ENCODE peak calls at places on chromosomes 6 and 20, in eight cellular contexts. C is body of pancreas, P is COR-L47, M is GM12864, J is GM20000, G is right cardiac atrium, B is lung, X is fibroblast of the aortic adventitia. D is an unnamed sample.
A peak's percentile ranks its signal among the peaks of the same experiment; 100 is the strongest.

GRCh38 chr6:52733172-52733571 is 30.1 kb downstream of the GSTA2 start:
- DNase-seq in C (no peak), P (no peak), M (no peak), J (no peak), G (no peak), B (no peak), X (no peak), D (no peak)

GRCh38 chr6:2035046-2035445 is 210.4 kb downstream of the GMDS start:
- DNase-seq in C (peak; percentile 41), P (no peak), M (no peak), J (no peak), G (no peak), B (no peak), X (no peak), D (no peak)

GRCh38 chr6:22470454-22471368 is 98.7 kb upstream of the HDGFL1 start:
- DNase-seq in C (peak; percentile 75), P (peak; percentile 83), M (no peak), J (no peak), G (peak; percentile 77), B (peak; percentile 68), X (peak; percentile 81), D (peak; percentile 80)

GRCh38 chr6:169292340-169293124 is 38.9 kb upstream of the THBS2 start:
- DNase-seq in C (no peak), P (no peak), M (no peak), J (no peak), G (no peak), B (no peak), X (peak; percentile 90), D (no peak)

GRCh38 chr6:20691185-20691584 is 156.9 kb downstream of the CDKAL1 start:
- DNase-seq in C (no peak), P (no peak), M (no peak), J (no peak), G (no peak), B (no peak), X (no peak), D (no peak)

GRCh38 chr20:59809630-59810375 is 123.6 kb downstream of the SYCP2 start:
- DNase-seq in C (no peak), P (no peak), M (no peak), J (no peak), G (no peak), B (peak; percentile 6), X (no peak), D (no peak)

GRCh38 chr6:89411019-89411268 is 1.1 kb downstream of the RRAGD start:
- DNase-seq in C (peak; percentile 48), P (peak; percentile 8), M (no peak), J (no peak), G (peak; percentile 63), B (no peak), X (no peak), D (peak; percentile 28)

GRCh38 chr6:131316654-131317053 is 181.4 kb downstream of the AKAP7 start:
- DNase-seq in C (no peak), P (no peak), M (no peak), J (no peak), G (no peak), B (no peak), X (no peak), D (no peak)

GRCh38 chr20:62347445-62347844 is 19.7 kb downstream of the LAMA5 start:
- DNase-seq in C (no peak), P (no peak), M (no peak), J (no peak), G (no peak), B (no peak), X (no peak), D (no peak)

GRCh38 chr6:24838081-24838480 is 39.4 kb upstream of the ARMH2 start:
- DNase-seq in C (no peak), P (no peak), M (no peak), J (no peak), G (no peak), B (no peak), X (peak; percentile 12), D (no peak)

GRCh38 chr6:105431226-105431625 is 28.3 kb upstream of the PREP start:
- DNase-seq in C (no peak), P (peak; percentile 43), M (peak; percentile 24), J (peak; percentile 49), G (no peak), B (no peak), X (peak; percentile 82), D (no peak)

GRCh38 chr6:107822154-107823046 is 1.7 kb downstream of the SCML4 start:
- DNase-seq in C (no peak), P (no peak), M (peak; percentile 41), J (peak; percentile 72), G (no peak), B (no peak), X (no peak), D (no peak)